ENCODE peak calls at places on chromosomes 12 and 14, in four cellular contexts. G is HS-5, A is AML-193, M is fibroblast of lung. S is an unnamed sample.

GRCh38 chr14:58128416-58128815 is 23.6 kb downstream of the ARMH4 start:
- DNase-seq in A (no peak), G (no peak), M (no peak), S (no peak)

GRCh38 chr12:27787559-27787958 is 7.5 kb upstream of the MANSC4 start:
- DNase-seq in A (no peak), M (peak), G (no peak), S (no peak)

GRCh38 chr14:58639842-58640484 is 2.2 kb downstream of the DACT1 start:
- DNase-seq in G (peak), A (peak), M (peak), S (no peak)

GRCh38 chr12:94980577-94980976 is 22.9 kb downstream of the NDUFA12 start:
- DNase-seq in A (no peak), G (no peak), M (peak), S (no peak)

GRCh38 chr12:30694412-30694955 is 1.2 kb downstream of the IPO8 start:
- DNase-seq in M (no peak), G (no peak), A (no peak), S (no peak)

GRCh38 chr12:76143343-76144252 is 59.1 kb upstream of the NAP1L1 start:
- DNase-seq in G (no peak), A (no peak), M (no peak), S (no peak)

GRCh38 chr12:5945071-5946008 is at the start of gene ANO2:
- DNase-seq in G (no peak), M (peak), A (no peak), S (no peak)

GRCh38 chr12:2854669-2855453 is 2.0 kb downstream of the TEX52 start:
- DNase-seq in A (no peak), G (no peak), M (no peak), S (no peak)

GRCh38 chr14:77044776-77045569 is 16.5 kb upstream of the IRF2BPL start:
- DNase-seq in A (no peak), G (no peak), M (no peak), S (no peak)

GRCh38 chr14:72839351-72839750 is 54.5 kb downstream of the DPF3 start:
- DNase-seq in M (no peak), G (no peak), A (no peak), S (no peak)

GRCh38 chr12:2248087-2248900 is 195.5 kb downstream of the CACNA1C start:
- DNase-seq in A (no peak), M (peak), G (no peak), S (no peak)

GRCh38 chr12:10537721-10538120 is 32.0 kb downstream of the EIF2S3B start:
- DNase-seq in A (no peak), G (no peak), M (no peak), S (no peak)

GRCh38 chr14:57833304-57833703 is 32.6 kb downstream of the SLC35F4 start:
- DNase-seq in M (peak), G (peak), A (no peak), S (no peak)

GRCh38 chr12:34289431-34290190 is 267.3 kb downstream of the ALG10 start:
- DNase-seq in A (no peak), G (no peak), M (no peak), S (no peak)

GRCh38 chr14:89902876-89903275 is 51.7 kb downstream of the EFCAB11 start:
- DNase-seq in A (no peak), G (no peak), M (no peak), S (no peak)

GRCh38 chr14:24838945-24839616 is 205.1 kb upstream of the GZMB start:
- DNase-seq in G (no peak), A (no peak), M (no peak), S (no peak)

GRCh38 chr12:34335819-34336262 is 313.5 kb downstream of the ALG10 start:
- DNase-seq in M (no peak), G (no peak), A (no peak), S (no peak)

GRCh38 chr12:29234965-29235364 is 85.9 kb downstream of the FAR2 start:
- DNase-seq in A (no peak), G (no peak), M (peak), S (no peak)

GRCh38 chr12:116033765-116034164 is 243.7 kb downstream of the MED13L start:
- DNase-seq in G (no peak), A (no peak), M (no peak), S (no peak)

GRCh38 chr12:4483885-4484823 is 38.5 kb upstream of the FGF6 start:
- DNase-seq in A (no peak), G (no peak), M (no peak), S (no peak)

GRCh38 chr12:53973093-53974042 is at the start of gene HOXC11:
- DNase-seq in A (no peak), M (no peak), G (no peak), S (no peak)

GRCh38 chr12:56206373-56207166 is 15.2 kb downstream of the RNF41 start:
- DNase-seq in G (no peak), M (peak), A (peak), S (no peak)

GRCh38 chr12:5713599-5714001 is 231.5 kb downstream of the ANO2 start:
- DNase-seq in A (no peak), M (no peak), G (no peak), S (no peak)

GRCh38 chr12:46692606-46693005 is 133.2 kb downstream of the SLC38A4 start:
- DNase-seq in A (no peak), M (no peak), G (no peak), S (no peak)

GRCh38 chr12:120181991-120182631 is 12.4 kb downstream of the GCN1 start:
- DNase-seq in A (no peak), M (peak), G (no peak), S (no peak)

GRCh38 chr12:25940886-25941285 is 17.6 kb upstream of the RASSF8 start:
- DNase-seq in A (no peak), G (no peak), M (no peak), S (no peak)

GRCh38 chr12:130547480-130548155 is 168.5 kb downstream of the RIMBP2 start:
- DNase-seq in A (no peak), M (no peak), G (no peak), S (no peak)

GRCh38 chr14:24381363-24382102 is 13.5 kb downstream of the NFATC4 start:
- DNase-seq in G (no peak), M (no peak), A (no peak), S (no peak)

GRCh38 chr14:102697125-102697900 is 79.9 kb upstream of the TRAF3 start:
- DNase-seq in G (no peak), A (no peak), M (peak), S (no peak)